ENCODE peak calls at places on chromosomes 3 and 15, in eight cellular contexts. A is CD8-positive, alpha-beta T cell; W is OCI-LY7; D is H9; Z is Panc1; M is heart right ventricle; U is iPS DF 6.9; O is heart left ventricle. F is an unnamed sample.

GRCh38 chr3:155517907-155518306 is 224.4 kb upstream of the STRIT1 start:
- DNase-seq in A (no peak), W (no peak), D (no peak), Z (no peak), M (no peak), U (no peak), O (no peak), F (no peak)

GRCh38 chr15:26294062-26294689 is 431.0 kb upstream of the ATP10A start:
- DNase-seq in A (no peak), W (no peak), D (peak), Z (no peak), M (peak), U (peak), O (peak), F (no peak)

GRCh38 chr15:40192942-40193341 is 32.1 kb downstream of the BUB1B start:
- DNase-seq in A (no peak), W (no peak), D (no peak), Z (no peak), M (no peak), U (no peak), O (no peak), F (no peak)

GRCh38 chr15:96736384-96736783 is 405.9 kb downstream of the NR2F2 start:
- DNase-seq in A (no peak), W (no peak), D (no peak), Z (no peak), M (no peak), U (no peak), O (no peak), F (no peak)

GRCh38 chr3:29764603-29765254 is 483.9 kb downstream of the RBMS3 start:
- DNase-seq in A (no peak), W (no peak), D (no peak), Z (peak), M (no peak), U (no peak), O (no peak), F (no peak)

GRCh38 chr3:189041482-189042090 is 130.2 kb upstream of the TPRG1 start:
- DNase-seq in A (peak), W (peak), D (peak), Z (peak), M (no peak), U (peak), O (peak), F (peak)

GRCh38 chr15:36791849-36792618 is 212.6 kb downstream of the CDIN1 start:
- DNase-seq in A (no peak), W (no peak), D (no peak), Z (no peak), M (peak), U (no peak), O (peak), F (no peak)

GRCh38 chr3:73568371-73568862 is 56.3 kb downstream of the PDZRN3 start:
- DNase-seq in A (no peak), W (no peak), D (no peak), Z (no peak), M (no peak), U (no peak), O (no peak), F (no peak)

GRCh38 chr3:157938154-157938774 is 168.0 kb downstream of the SHOX2 start:
- DNase-seq in A (no peak), W (no peak), D (no peak), Z (no peak), M (no peak), U (no peak), O (no peak), F (no peak)

GRCh38 chr3:66037986-66038369 is 740 bp downstream of the MAGI1 start:
- DNase-seq in A (no peak), W (peak), D (no peak), Z (no peak), M (peak), U (no peak), O (peak), F (no peak)

GRCh38 chr3:128385080-128385832 is 81.4 kb downstream of the DNAJB8 start:
- DNase-seq in A (no peak), W (no peak), D (no peak), Z (no peak), M (peak), U (no peak), O (peak), F (no peak)

GRCh38 chr15:71167445-71168162 is 52.3 kb downstream of the THSD4 start:
- DNase-seq in A (no peak), W (no peak), D (no peak), Z (no peak), M (no peak), U (no peak), O (no peak), F (no peak)

GRCh38 chr3:29429055-29429454 is 148.2 kb downstream of the RBMS3 start:
- DNase-seq in A (no peak), W (no peak), D (no peak), Z (no peak), M (no peak), U (no peak), O (no peak), F (no peak)

GRCh38 chr15:92140802-92141201 is 252.9 kb upstream of the ST8SIA2 start:
- DNase-seq in A (no peak), W (no peak), D (peak), Z (no peak), M (no peak), U (no peak), O (no peak), F (no peak)

GRCh38 chr3:5036858-5037257 is 57.6 kb downstream of the BHLHE40 start:
- DNase-seq in A (no peak), W (no peak), D (no peak), Z (no peak), M (no peak), U (no peak), O (no peak), F (no peak)

GRCh38 chr15:79257454-79257853 is 25.1 kb upstream of the ANKRD34C start:
- DNase-seq in A (no peak), W (no peak), D (no peak), Z (no peak), M (no peak), U (no peak), O (no peak), F (no peak)

GRCh38 chr3:64187065-64187959 is 38.0 kb downstream of the PRICKLE2 start:
- DNase-seq in A (no peak), W (no peak), D (no peak), Z (peak), M (peak), U (no peak), O (peak), F (peak)

GRCh38 chr3:15206662-15207576 is 873 bp downstream of the CAPN7 start:
- DNase-seq in A (peak), W (peak), D (peak), Z (no peak), M (no peak), U (no peak), O (peak), F (peak)

GRCh38 chr15:73127302-73127936 is 75.2 kb downstream of the NEO1 start:
- DNase-seq in A (no peak), W (peak), D (peak), Z (peak), M (no peak), U (no peak), O (no peak), F (peak)

GRCh38 chr3:183581496-183582155 is 26.1 kb upstream of the KLHL6 start:
- DNase-seq in A (no peak), W (peak), D (no peak), Z (no peak), M (no peak), U (no peak), O (no peak), F (no peak)

GRCh38 chr3:61650719-61651118 is 89.3 kb downstream of the PTPRG start:
- DNase-seq in A (no peak), W (no peak), D (no peak), Z (no peak), M (no peak), U (no peak), O (no peak), F (no peak)

GRCh38 chr15:89654847-89655805 is at the start of gene KIF7:
- DNase-seq in A (no peak), W (no peak), D (peak), Z (no peak), M (no peak), U (no peak), O (no peak), F (no peak)

GRCh38 chr3:69354948-69355347 is 30.9 kb downstream of the FRMD4B start:
- DNase-seq in A (no peak), W (no peak), D (no peak), Z (no peak), M (no peak), U (no peak), O (no peak), F (no peak)

GRCh38 chr3:30941342-30941741 is 46.9 kb upstream of the GADL1 start:
- DNase-seq in A (no peak), W (no peak), D (no peak), Z (no peak), M (no peak), U (no peak), O (no peak), F (no peak)

GRCh38 chr15:27671794-27672438 is 427.2 kb downstream of the OCA2 start:
- DNase-seq in A (no peak), W (no peak), D (no peak), Z (no peak), M (no peak), U (no peak), O (no peak), F (no peak)

GRCh38 chr3:54874816-54875556 is 52.9 kb downstream of the LRTM1 start:
- DNase-seq in A (no peak), W (no peak), D (no peak), Z (no peak), M (no peak), U (no peak), O (no peak), F (no peak)

GRCh38 chr3:143135150-143135549 is 15.6 kb downstream of the CHST2 start:
- DNase-seq in A (no peak), W (no peak), D (no peak), Z (no peak), M (no peak), U (no peak), O (no peak), F (no peak)

GRCh38 chr15:85838655-85839054 is 43.9 kb upstream of the KLHL25 start:
- DNase-seq in A (no peak), W (no peak), D (no peak), Z (no peak), M (no peak), U (no peak), O (no peak), F (peak)

GRCh38 chr3:128922804-128923459 is 43.5 kb downstream of the ACAD9 start:
- DNase-seq in A (peak), W (no peak), D (peak), Z (no peak), M (no peak), U (no peak), O (no peak), F (no peak)

GRCh38 chr15:52261026-52261425 is 34.6 kb downstream of the MYO5C start:
- DNase-seq in A (no peak), W (no peak), D (no peak), Z (no peak), M (no peak), U (no peak), O (no peak), F (no peak)
- H3K27ac ChIP-seq in A (no peak), W (no peak), D (peak), Z (no peak), M (no peak), U (no peak), O (peak), F (no peak)

GRCh38 chr15:58865420-58865880 is 68.0 kb downstream of the SLTM start:
- DNase-seq in A (no peak), W (no peak), D (peak), Z (no peak), M (peak), U (no peak), O (no peak), F (peak)
- H3K27ac ChIP-seq in A (no peak), W (no peak), D (no peak), Z (no peak), M (no peak), U (no peak), O (no peak), F (no peak)

DNA sequence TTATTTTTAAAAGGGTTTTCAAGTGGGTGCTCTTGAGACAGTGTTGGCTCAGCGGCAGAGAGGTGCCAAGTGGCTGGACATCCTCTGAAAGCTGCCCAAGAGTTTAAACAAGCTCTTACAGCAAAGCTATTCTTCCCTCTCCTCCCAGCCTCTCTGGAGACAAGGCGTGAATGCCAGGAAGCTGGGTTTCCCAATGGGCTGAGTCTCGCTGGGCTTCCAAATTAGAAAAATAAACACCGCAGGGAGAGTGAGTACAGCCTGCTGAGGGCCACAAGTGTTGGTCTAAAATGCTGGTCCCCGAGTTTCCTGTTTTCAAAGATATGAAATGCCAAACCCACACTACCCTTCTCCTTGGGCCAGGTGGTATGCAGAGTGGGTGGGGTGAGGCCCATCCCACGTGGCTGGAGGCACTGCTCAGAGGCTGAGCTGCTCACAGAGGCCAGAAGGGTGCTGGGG is 36.4 kb downstream of the ZDHHC3 start:
- DNase-seq in A (no peak), W (no peak), D (no peak), Z (no peak), M (peak), U (no peak), O (no peak), F (no peak)
- H3K27ac ChIP-seq in A (no peak), W (no peak), D (no peak), Z (no peak), M (no peak), U (no peak), O (no peak), F (no peak)

GRCh38 chr3:9695322-9695721 is 8.3 kb upstream of the CPNE9 start:
- DNase-seq in A (no peak), W (no peak), D (no peak), Z (no peak), M (no peak), U (no peak), O (no peak), F (no peak)
- H3K27ac ChIP-seq in A (no peak), W (no peak), D (no peak), Z (no peak), M (no peak), U (no peak), O (no peak), F (no peak)

DNA sequence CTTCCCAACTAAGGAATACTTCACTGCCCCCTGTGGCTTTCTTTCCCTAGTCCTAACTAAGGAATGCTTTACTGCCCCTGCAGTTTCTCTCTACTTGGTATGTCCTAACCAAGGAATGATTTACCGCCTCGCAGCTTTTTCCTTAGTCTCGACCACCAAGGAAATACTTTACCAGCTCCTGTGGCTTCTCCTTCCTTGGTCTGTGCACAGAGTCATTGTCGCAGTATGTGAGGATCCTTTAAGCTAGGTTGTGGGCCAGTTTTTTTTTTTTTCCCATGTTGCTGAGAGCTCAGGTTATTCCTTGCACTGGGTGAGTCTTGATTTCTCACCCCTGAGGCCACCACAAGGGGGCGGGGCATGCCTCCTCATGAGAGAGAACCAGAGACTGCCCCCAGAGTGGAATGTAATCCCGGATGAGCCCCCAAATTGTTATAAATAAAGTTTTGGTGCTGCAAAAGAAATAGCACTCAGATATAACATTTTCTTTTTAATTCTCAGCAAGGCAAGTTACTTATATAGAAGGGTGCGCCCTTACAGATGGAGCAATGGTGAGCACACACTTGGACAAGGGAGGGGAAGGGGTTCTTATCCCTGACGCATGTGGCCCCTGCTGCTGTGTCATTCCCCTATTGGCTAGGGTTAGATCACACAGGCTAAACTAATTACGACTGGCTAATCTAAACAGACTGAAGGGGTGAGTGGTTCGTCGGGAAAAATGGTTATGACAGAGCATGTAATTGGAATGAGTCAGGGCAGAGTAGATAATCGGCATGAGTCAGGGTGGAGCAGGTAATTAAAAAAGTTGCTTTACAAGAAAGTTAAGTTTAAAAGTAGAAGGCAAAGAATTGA is 27.0 kb downstream of the NDUFB4 start:
- DNase-seq in A (no peak), W (peak), D (peak), Z (peak), M (no peak), U (no peak), O (no peak), F (peak)
- H3K27ac ChIP-seq in A (no peak), W (no peak), D (no peak), Z (no peak), M (no peak), U (no peak), O (no peak), F (no peak)